ENCODE peak calls at places on chromosomes 7 and 10, in five cellular contexts. O is kidney, H is ovary, T is B cell, F is AG04450. Q is an unnamed sample.

GRCh38 chr7:119578116-119578515 is 694.9 kb upstream of the KCND2 start:
- DNase-seq in O (no peak), H (no peak), T (no peak), F (no peak), Q (no peak)

GRCh38 chr10:28561531-28561930 is 28.6 kb downstream of the WAC start:
- DNase-seq in O (no peak), H (no peak), T (no peak), F (no peak), Q (no peak)

GRCh38 chr7:4792537-4793126 is 17.2 kb downstream of the AP5Z1 start:
- DNase-seq in O (peak), H (no peak), T (no peak), F (no peak), Q (no peak)

GRCh38 chr7:101891936-101892640 is 74.7 kb downstream of the CUX1 start:
- DNase-seq in O (no peak), H (no peak), T (no peak), F (no peak), Q (no peak)

GRCh38 chr10:66925896-66926719 is at the start of gene LRRTM3:
- DNase-seq in O (peak), H (peak), T (peak), F (peak), Q (peak)

GRCh38 chr7:107659666-107660065 is 962 bp upstream of the SLC26A4 start:
- DNase-seq in O (no peak), H (no peak), T (peak), F (peak), Q (peak)

GRCh38 chr7:80443336-80443735 is 68.5 kb downstream of the GNAT3 start:
- DNase-seq in O (no peak), H (no peak), T (no peak), F (no peak), Q (no peak)

GRCh38 chr10:69816963-69817605 is 15.4 kb downstream of the COL13A1 start:
- DNase-seq in O (no peak), H (no peak), T (no peak), F (no peak), Q (no peak)

GRCh38 chr10:3333426-3333825 is 160.8 kb upstream of the PITRM1 start:
- DNase-seq in O (no peak), H (no peak), T (no peak), F (no peak), Q (no peak)

GRCh38 chr10:110629680-110630191 is 14.4 kb upstream of the RBM20 start:
- DNase-seq in O (no peak), H (no peak), T (no peak), F (peak), Q (no peak)

GRCh38 chr7:44735403-44736165 is 13.1 kb upstream of the ZMIZ2 start:
- DNase-seq in O (no peak), H (no peak), T (no peak), F (peak), Q (no peak)

GRCh38 chr7:104207731-104208420 is at the start of gene ORC5:
- DNase-seq in O (peak), H (peak), T (peak), F (peak), Q (peak)

GRCh38 chr10:109987413-109987812 is 20.4 kb upstream of the ADD3 start:
- DNase-seq in O (no peak), H (no peak), T (no peak), F (no peak), Q (no peak)

GRCh38 chr10:59805043-59805442 is 51.8 kb upstream of the MRLN start:
- DNase-seq in O (no peak), H (no peak), T (peak), F (no peak), Q (no peak)

GRCh38 chr7:151409555-151410404 is at the start of gene WDR86:
- DNase-seq in O (peak), H (no peak), T (peak), F (no peak), Q (no peak)

GRCh38 chr7:17043012-17043877 is 161.5 kb upstream of the AGR3 start:
- DNase-seq in O (no peak), H (no peak), T (no peak), F (no peak), Q (no peak)

GRCh38 chr7:18684899-18685298 is 189.3 kb downstream of the HDAC9 start:
- DNase-seq in O (no peak), H (no peak), T (no peak), F (no peak), Q (no peak)

GRCh38 chr10:80459047-80459865 is 5.1 kb downstream of the TSPAN14 start:
- DNase-seq in O (peak), H (no peak), T (peak), F (no peak), Q (peak)

GRCh38 chr7:73985737-73986141 is 42.2 kb upstream of the ELN start:
- DNase-seq in O (peak), H (no peak), T (no peak), F (no peak), Q (no peak)

GRCh38 chr10:110597476-110597875 is 30.0 kb downstream of the SMC3 start:
- DNase-seq in O (no peak), H (no peak), T (no peak), F (no peak), Q (no peak)

GRCh38 chr7:43942997-43943701 is 16.9 kb downstream of the UBE2D4 start:
- DNase-seq in O (no peak), H (no peak), T (no peak), F (no peak), Q (no peak)

GRCh38 chr10:117346574-117346973 is 28.7 kb downstream of the PDZD8 start:
- DNase-seq in O (no peak), H (no peak), T (no peak), F (no peak), Q (no peak)

GRCh38 chr10:132366499-132366898 is 30.5 kb upstream of the PWWP2B start:
- DNase-seq in O (peak), H (no peak), T (no peak), F (no peak), Q (no peak)

GRCh38 chr7:74305987-74306736 is 17.0 kb downstream of the CLIP2 start:
- DNase-seq in O (peak), H (no peak), T (peak), F (no peak), Q (no peak)

GRCh38 chr10:74047304-74047703 is 49.4 kb downstream of the VCL start:
- DNase-seq in O (no peak), H (no peak), T (no peak), F (peak), Q (no peak)

GRCh38 chr10:8670461-8670860 is 616.0 kb downstream of the GATA3 start:
- DNase-seq in O (no peak), H (no peak), T (no peak), F (no peak), Q (no peak)

GRCh38 chr7:133770863-133771492 is 356.2 kb upstream of the LRGUK start:
- DNase-seq in O (no peak), H (no peak), T (no peak), F (peak), Q (no peak)

GRCh38 chr7:112510032-112510742 is 29.4 kb downstream of the LSMEM1 start:
- DNase-seq in O (no peak), H (no peak), T (no peak), F (peak), Q (peak)

GRCh38 chr10:47452495-47453434 is 31.1 kb downstream of the ANXA8 start:
- DNase-seq in O (peak), H (no peak), T (no peak), F (no peak), Q (peak)

GRCh38 chr10:49369216-49370162 is 26.4 kb downstream of the DRGX start:
- DNase-seq in O (no peak), H (no peak), T (no peak), F (no peak), Q (no peak)

GRCh38 chr10:122279725-122280141 is 8.6 kb downstream of the BTBD16 start:
- DNase-seq in O (peak), H (peak), T (no peak), F (no peak), Q (peak)

GRCh38 chr10:86110156-86110786 is 256.3 kb downstream of the GRID1 start:
- DNase-seq in O (no peak), H (no peak), T (no peak), F (no peak), Q (no peak)

GRCh38 chr7:139034855-139035587 is 821 bp downstream of the ZC3HAV1L start:
- DNase-seq in O (no peak), H (peak), T (peak), F (no peak), Q (peak)

GRCh38 chr7:76074306-76074971 is 26.5 kb downstream of the MDH2 start:
- DNase-seq in O (no peak), H (no peak), T (no peak), F (no peak), Q (no peak)

GRCh38 chr10:78292250-78292986 is 258.8 kb downstream of the RPS24 start:
- DNase-seq in O (no peak), H (no peak), T (peak), F (no peak), Q (no peak)

GRCh38 chr10:78287618-78288017 is 254.0 kb downstream of the RPS24 start:
- DNase-seq in O (no peak), H (no peak), T (no peak), F (no peak), Q (no peak)

GRCh38 chr10:78291733-78292132 is 258.1 kb downstream of the RPS24 start:
- DNase-seq in O (no peak), H (no peak), T (no peak), F (no peak), Q (no peak)

GRCh38 chr10:78288716-78289115 is 255.1 kb downstream of the RPS24 start:
- DNase-seq in O (no peak), H (no peak), T (no peak), F (no peak), Q (no peak)

DNA sequence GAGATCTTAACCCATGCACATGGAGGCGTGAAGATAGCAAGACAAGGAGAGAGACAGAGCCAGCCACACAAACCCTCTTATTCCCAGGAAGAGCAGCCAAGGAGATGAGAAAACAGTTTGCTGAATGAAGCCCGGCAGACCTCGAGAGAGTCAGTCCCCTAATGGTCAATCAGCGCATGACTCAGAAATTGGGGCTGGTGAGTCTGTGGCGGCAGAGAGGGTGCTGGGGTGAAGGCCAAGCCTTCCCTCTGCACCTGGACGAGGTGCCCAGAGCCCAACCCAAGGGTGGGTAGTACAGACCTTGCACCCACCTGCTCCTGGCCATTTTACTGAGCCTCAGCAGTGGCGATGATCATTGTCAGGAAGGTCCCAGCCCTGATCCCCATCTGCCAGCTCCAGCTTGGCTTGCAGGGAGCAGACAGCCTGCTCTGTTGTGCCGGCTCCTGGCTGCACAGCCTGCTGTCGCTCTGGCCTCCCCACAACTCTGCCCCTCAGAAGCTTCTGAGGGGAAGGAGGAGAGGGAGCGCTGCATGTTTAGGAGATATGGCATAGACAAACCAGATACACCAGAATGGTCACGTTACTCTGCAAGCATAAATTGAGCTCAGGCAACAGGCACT is 256.6 kb downstream of the RPS24 start:
- DNase-seq in O (no peak), H (no peak), T (no peak), F (no peak), Q (no peak)
- TF ChIP-seq CTCF in O (no peak), H (no peak), T (no peak), F (peak), Q (no peak)

GRCh38 chr7:13850185-13850752 is 139.2 kb downstream of the ETV1 start:
- DNase-seq in O (no peak), H (no peak), T (no peak), F (peak), Q (peak)
- TF ChIP-seq CTCF in O (no peak), H (no peak), T (no peak), F (no peak), Q (no peak)

GRCh38 chr10:103127241-103127640 is 65.8 kb downstream of the NT5C2 start:
- DNase-seq in O (no peak), H (no peak), T (no peak), F (no peak), Q (no peak)
- TF ChIP-seq CTCF in O (no peak), H (no peak), T (no peak), F (no peak), Q (no peak)

GRCh38 chr10:113978802-113979201 is 64.9 kb upstream of the ADRB1 start:
- DNase-seq in O (no peak), H (no peak), T (no peak), F (no peak), Q (no peak)

GRCh38 chr10:113982296-113982695 is 61.4 kb upstream of the ADRB1 start:
- DNase-seq in O (no peak), H (no peak), T (no peak), F (no peak), Q (no peak)

GRCh38 chr10:113979378-113979777 is 64.3 kb upstream of the ADRB1 start:
- DNase-seq in O (no peak), H (no peak), T (no peak), F (no peak), Q (no peak)

GRCh38 chr10:113982745-113983144 is 60.9 kb upstream of the ADRB1 start:
- DNase-seq in O (peak), H (no peak), T (no peak), F (no peak), Q (peak)

GRCh38 chr10:113980408-113981087 is 63.1 kb upstream of the ADRB1 start:
- DNase-seq in O (no peak), H (no peak), T (no peak), F (no peak), Q (no peak)
- TF ChIP-seq CTCF in O (no peak), H (no peak), T (no peak), F (peak), Q (peak)

DNA sequence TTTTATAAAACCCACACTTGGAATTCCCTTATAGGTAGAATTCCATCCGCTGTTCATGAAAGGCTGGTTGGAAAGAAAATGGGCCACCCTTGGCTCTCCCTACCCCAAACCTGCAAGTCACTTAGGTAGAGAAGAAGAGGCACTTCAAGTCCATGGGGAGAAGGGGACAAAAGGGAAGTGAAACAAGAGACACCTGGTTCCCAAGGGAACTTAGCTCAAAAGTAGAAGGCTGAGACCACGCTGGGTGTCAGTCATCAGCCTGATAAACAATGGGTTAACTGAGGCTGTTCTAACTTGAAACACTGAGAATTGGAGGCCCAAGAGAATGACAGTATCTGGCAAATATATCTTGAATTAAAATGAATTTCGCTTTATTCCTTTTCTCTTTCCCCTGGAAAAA is 330.8 kb upstream of the NFE2L3 start:
- DNase-seq in O (no peak), H (no peak), T (no peak), F (no peak), Q (no peak)
- TF ChIP-seq CTCF in O (no peak), H (no peak), T (no peak), F (no peak), Q (no peak)

DNA sequence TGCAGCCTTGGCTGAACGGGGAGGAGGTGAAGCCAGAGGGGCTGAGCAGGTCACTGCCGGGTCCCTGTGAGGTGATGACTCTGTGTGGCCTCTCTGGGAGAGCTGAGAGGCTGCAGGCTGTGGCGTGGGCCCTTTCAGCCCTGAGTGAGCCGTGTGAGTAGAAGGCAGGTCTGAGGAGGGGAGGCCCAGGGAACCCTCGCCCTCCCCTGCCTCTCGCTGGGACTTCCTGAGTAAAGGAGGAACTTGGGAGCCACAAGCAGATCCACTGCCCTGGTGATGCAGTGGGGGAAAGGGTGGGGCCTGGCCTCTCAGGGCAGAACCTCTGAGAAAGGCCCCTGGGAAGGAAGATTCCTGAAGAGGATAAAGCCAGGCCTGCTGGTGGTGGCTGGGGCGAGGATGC is 22.8 kb downstream of the EEPD1 start:
- DNase-seq in O (peak), H (no peak), T (no peak), F (no peak), Q (no peak)
- TF ChIP-seq CTCF in O (no peak), H (no peak), T (no peak), F (no peak), Q (no peak)

DNA sequence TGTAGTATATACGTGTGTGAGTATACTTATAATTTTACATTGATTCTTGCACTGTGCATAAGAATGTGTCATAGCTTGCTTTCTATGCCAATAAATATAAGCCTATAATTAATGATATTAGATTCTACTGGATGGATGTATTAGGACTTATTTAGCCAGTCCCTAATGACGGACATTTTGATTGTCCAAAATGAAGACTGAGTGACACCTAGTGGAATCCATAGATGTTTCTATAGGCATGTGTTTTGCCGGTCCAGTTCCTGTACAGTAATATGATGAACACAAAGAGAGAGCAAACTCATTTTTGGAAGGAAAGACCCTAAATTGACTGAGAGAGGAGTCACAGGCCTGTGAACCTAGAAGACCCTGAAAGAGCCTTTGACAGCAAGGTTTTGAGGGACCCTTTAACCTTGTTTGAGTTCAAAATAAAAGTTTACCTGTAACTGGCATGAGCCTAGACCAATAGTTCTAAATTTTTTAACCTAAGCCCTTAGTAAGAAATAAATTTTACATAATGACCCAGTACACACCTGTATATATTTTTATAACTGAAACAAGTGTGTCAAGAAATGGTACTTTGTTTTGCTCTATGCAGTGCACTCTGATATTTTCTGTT is 42.4 kb upstream of the AGBL3 start:
- DNase-seq in O (no peak), H (no peak), T (peak), F (no peak), Q (peak)
- TF ChIP-seq CTCF in O (peak), H (no peak), T (peak), F (no peak), Q (peak)

GRCh38 chr7:2605608-2606538 is 25.9 kb upstream of the TTYH3 start:
- DNase-seq in O (peak), H (no peak), T (no peak), F (no peak), Q (no peak)
- TF ChIP-seq CTCF in O (no peak), H (no peak), T (no peak), F (no peak), Q (no peak)

Q was measured in GM10248.